ENCODE peak calls at places on chromosomes 16 and 17, in five cellular contexts. F is heart right ventricle, C is left ventricle myocardium inferior, J is A549, Q is aorta. I is an unnamed sample. For H3K9me3, the result is how much of the 10 kb centered on the place peaks cover.

GRCh38 chr17:20966869-20967268 is 75.9 kb downstream of the USP22 start:
- DNase-seq in F (no peak), C (no peak), J (no peak), Q (no peak), I (no peak)

GRCh38 chr17:21370430-21370829 is 5.7 kb upstream of the KCNJ12 start:
- DNase-seq in F (peak), C (peak), J (no peak), Q (no peak), I (peak)

GRCh38 chr16:67509016-67509415 is 19.6 kb upstream of the RIPOR1 start:
- DNase-seq in F (no peak), C (no peak), J (no peak), Q (no peak), I (peak)

GRCh38 chr17:65750678-65751077 is 189.2 kb upstream of the AXIN2 start:
- DNase-seq in F (peak), C (peak), J (peak), Q (no peak), I (peak)

GRCh38 chr16:57019746-57020145 is 30.4 kb downstream of the NLRC5 start:
- DNase-seq in F (no peak), C (no peak), J (no peak), Q (no peak), I (no peak)

GRCh38 chr17:80313160-80313829 is 52.6 kb downstream of the RNF213 start:
- DNase-seq in F (no peak), C (no peak), J (no peak), Q (no peak), I (no peak)

GRCh38 chr17:77441130-77441920 is 300.6 kb downstream of the SEC14L1 start:
- DNase-seq in F (no peak), C (no peak), J (no peak), Q (no peak), I (peak)

GRCh38 chr16:17154981-17155380 is 315.8 kb downstream of the XYLT1 start:
- DNase-seq in F (no peak), C (no peak), J (no peak), Q (peak), I (no peak)

GRCh38 chr17:63431939-63432804 is 13.9 kb downstream of the CYB561 start:
- DNase-seq in F (no peak), C (no peak), J (no peak), Q (peak), I (peak)

GRCh38 chr16:57310801-57311200 is 26.3 kb upstream of the PLLP start:
- DNase-seq in F (no peak), C (no peak), J (no peak), Q (no peak), I (no peak)

GRCh38 chr16:50611332-50611934 is 63.2 kb downstream of the NKD1 start:
- DNase-seq in F (no peak), C (no peak), J (no peak), Q (no peak), I (no peak)

GRCh38 chr16:50611995-50612848 is 64.0 kb downstream of the NKD1 start:
- DNase-seq in F (no peak), C (no peak), J (no peak), Q (no peak), I (no peak)

GRCh38 chr16:50612849-50613198 is 64.6 kb downstream of the NKD1 start:
- DNase-seq in F (no peak), C (no peak), J (no peak), Q (no peak), I (no peak)

GRCh38 chr16:50609049-50609832 is 61.0 kb downstream of the NKD1 start:
- DNase-seq in F (no peak), C (no peak), J (no peak), Q (no peak), I (no peak)

DNA sequence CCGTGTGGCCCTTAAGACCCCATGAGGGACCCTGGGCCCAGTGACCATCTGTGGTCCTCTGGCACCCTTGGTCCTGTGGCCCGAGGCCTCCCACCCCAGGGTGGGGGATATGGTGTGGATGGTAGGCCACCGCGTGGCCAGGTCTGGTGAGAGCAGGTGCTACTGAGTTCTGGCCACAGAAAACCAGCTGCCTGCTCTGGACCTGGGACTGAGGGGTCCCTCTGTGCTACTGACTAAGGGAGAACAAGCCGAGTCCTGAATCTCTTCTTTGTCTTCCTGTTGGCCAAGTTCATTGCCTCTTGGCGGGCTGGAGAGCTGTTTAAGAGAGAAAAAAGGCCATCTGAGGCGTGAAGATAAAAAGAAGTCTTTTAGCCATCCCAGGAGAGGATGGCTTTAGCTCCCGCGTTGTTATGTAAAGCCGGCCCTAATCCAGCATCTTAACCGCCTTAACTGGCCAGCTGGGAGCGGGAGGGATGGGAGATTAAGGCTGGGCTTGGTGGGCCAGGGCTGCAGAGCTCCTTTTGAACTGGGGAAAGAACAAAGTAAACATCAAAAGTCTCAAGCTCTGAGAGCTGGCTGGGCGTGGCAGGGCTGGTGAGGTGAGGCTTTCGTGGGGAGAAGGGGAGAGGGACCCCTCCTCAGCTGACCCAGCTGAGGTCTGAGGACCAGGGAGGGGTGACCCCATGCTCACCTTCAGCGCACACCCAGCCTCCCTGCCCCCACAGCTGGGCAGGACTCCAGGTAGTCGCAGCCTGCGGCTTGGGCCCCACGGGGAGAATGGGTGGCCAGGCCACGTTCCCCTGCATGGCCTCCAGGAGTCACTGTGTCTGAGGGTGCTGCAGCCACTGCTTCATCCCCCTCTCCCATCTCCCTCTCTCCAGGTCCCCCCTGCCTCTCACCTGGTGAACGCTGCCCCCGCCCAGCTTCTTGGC is 62.4 kb downstream of the NKD1 start:
- DNase-seq in F (no peak), C (no peak), J (no peak), Q (no peak), I (no peak)
- H3K9me3 ChIP-seq in F (under half), C (under half), J (under half), Q (under half), I (under half)

GRCh38 chr16:15631730-15632409 is 11.1 kb downstream of the MARF1 start:
- DNase-seq in F (no peak), C (no peak), J (no peak), Q (no peak), I (no peak)
- H3K27ac ChIP-seq in F (no peak), C (no peak), J (no peak), Q (no peak), I (no peak)

DNA sequence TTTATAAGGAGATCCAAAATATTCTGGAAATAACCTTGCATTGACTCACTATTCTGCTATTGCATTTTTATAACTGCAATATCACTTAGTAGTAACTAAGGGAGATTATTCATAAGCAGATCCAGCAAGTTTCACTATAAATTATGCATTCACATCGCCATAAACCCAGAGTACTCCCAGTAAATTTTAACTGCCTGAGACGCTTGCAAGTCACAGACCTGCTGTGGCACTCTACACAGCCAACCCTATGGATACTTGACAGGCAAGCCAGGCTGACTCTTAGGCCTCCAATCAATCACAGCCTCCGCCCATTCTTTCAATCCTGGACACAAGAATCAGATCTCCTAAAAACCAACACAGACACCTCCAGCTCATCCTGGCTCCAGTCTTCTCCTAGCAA is 28.2 kb downstream of the USP31 start:
- DNase-seq in F (no peak), C (no peak), J (no peak), Q (no peak), I (no peak)
- H3K9me3 ChIP-seq in F (under half), C (under half), J (under half), Q (under half), I (under half)

DNA sequence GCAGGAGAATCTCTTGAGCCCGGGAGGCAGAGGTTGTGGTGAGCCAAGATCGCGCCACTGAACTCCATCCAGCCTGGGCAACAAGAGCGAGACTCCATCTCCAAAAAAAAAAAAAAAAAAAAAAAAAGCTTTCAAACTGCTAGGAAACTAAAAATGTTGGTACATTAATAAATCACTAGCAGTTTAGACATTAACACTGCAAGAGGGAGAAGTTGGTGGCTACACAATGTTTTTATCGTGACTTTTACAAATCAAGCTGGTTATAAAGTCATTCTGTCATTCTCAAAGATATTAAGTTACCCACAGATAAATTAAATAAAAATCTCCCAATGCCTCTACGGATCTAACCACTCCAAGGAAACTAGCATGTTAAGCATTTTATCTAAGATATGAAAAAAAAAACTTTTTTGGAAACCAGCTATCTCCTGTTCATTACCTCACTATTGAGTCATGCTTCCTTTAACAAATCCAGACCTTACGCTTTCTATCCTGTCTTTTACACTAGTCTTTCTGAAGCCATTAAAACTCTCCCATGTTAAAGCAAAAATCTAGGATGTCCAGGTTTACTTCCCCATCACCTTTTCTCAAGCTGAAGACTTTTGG is 85.9 kb upstream of the SMURF2 start:
- DNase-seq in F (no peak), C (no peak), J (no peak), Q (no peak), I (no peak)
- H3K27ac ChIP-seq in F (peak), C (peak), J (no peak), Q (no peak), I (no peak)

GRCh38 chr16:78994135-78994534 is 606.4 kb downstream of the MAF start:
- DNase-seq in F (no peak), C (no peak), J (no peak), Q (no peak), I (no peak)

GRCh38 chr16:78995441-78995840 is 605.1 kb downstream of the MAF start:
- DNase-seq in F (no peak), C (no peak), J (no peak), Q (no peak), I (no peak)

GRCh38 chr16:79001156-79001997 is 599.2 kb downstream of the MAF start:
- DNase-seq in F (no peak), C (no peak), J (no peak), Q (no peak), I (no peak)

GRCh38 chr16:78993342-78993741 is 607.2 kb downstream of the MAF start:
- DNase-seq in F (peak), C (peak), J (no peak), Q (no peak), I (no peak)

GRCh38 chr16:78996806-78997205 is 603.7 kb downstream of the MAF start:
- DNase-seq in F (no peak), C (no peak), J (no peak), Q (no peak), I (no peak)
- H3K9me3 ChIP-seq in F (under half), C (under half), J (under half), Q (under half), I (under half)

DNA sequence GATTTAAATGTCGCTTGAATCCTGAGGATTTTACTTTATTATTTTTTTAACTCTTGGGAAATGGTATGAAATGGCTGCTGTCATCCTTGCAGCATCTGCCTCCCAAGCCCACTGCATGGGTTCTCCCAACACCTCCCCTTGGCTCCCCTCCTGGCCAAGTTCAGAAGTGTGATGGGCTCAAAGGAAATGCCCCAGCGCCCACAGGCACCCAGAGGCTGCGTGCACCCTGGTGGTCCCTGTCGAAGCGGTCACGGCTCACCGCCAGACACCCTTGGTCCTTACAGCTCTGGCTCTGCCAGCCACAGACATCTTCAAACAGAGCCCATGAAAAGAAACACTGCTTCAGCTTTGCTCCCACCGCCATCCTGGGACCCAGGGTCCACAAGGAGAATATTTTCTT is 334.7 kb downstream of the SOX9 start:
- DNase-seq in F (no peak), C (no peak), J (no peak), Q (no peak), I (peak)
- H3K27ac ChIP-seq in F (no peak), C (no peak), J (peak), Q (no peak), I (no peak)

I was measured in SJCRH30.